ENCODE peak calls at places on chromosomes 1 and 21, in five cellular contexts. One of them, this sample, is unnamed.

GRCh38 chr1:223657978-223658377 is 7.5 kb downstream of the CAPN8 start:
- DNase-seq in GM19239: no peak
- DNase-seq in kidney epithelial cell: no peak
- DNase-seq in left lung: no peak
- DNase-seq in brain pericyte: no peak
- DNase-seq in this sample: no peak

GRCh38 chr1:20355828-20356735 is 65.4 kb downstream of the VWA5B1 start:
- DNase-seq in GM19239: no peak
- DNase-seq in kidney epithelial cell: no peak
- DNase-seq in left lung: no peak
- DNase-seq in brain pericyte: no peak
- DNase-seq in this sample: no peak

GRCh38 chr1:221522440-221523050 is 219.3 kb downstream of the DUSP10 start:
- DNase-seq in GM19239: no peak
- DNase-seq in kidney epithelial cell: no peak
- DNase-seq in left lung: no peak
- DNase-seq in brain pericyte: no peak
- DNase-seq in this sample: no peak

GRCh38 chr1:19250629-19251304 is 557 bp downstream of the EMC1 start:
- DNase-seq in GM19239: no peak
- DNase-seq in kidney epithelial cell: no peak
- DNase-seq in left lung: no peak
- DNase-seq in brain pericyte: no peak
- DNase-seq in this sample: no peak

GRCh38 chr21:17519965-17520364 is 7.1 kb downstream of the CXADR start:
- DNase-seq in GM19239: no peak
- DNase-seq in kidney epithelial cell: no peak
- DNase-seq in left lung: no peak
- DNase-seq in brain pericyte: no peak
- DNase-seq in this sample: no peak

GRCh38 chr1:2311184-2312032 is 79.9 kb downstream of the MORN1 start:
- DNase-seq in GM19239: peak; percentile 64
- DNase-seq in kidney epithelial cell: no peak
- DNase-seq in left lung: no peak
- DNase-seq in brain pericyte: no peak
- DNase-seq in this sample: peak; percentile 75

GRCh38 chr21:37631319-37632117 is 264.9 kb downstream of the DYRK1A start:
- DNase-seq in GM19239: no peak
- DNase-seq in kidney epithelial cell: peak; percentile 18
- DNase-seq in left lung: no peak
- DNase-seq in brain pericyte: no peak
- DNase-seq in this sample: no peak

GRCh38 chr1:89907669-89908293 is 86.9 kb downstream of the LRRC8D start:
- DNase-seq in GM19239: no peak
- DNase-seq in kidney epithelial cell: no peak
- DNase-seq in left lung: no peak
- DNase-seq in brain pericyte: no peak
- DNase-seq in this sample: no peak

GRCh38 chr1:41366428-41367101 is 5.3 kb downstream of the FOXO6 start:
- DNase-seq in GM19239: no peak
- DNase-seq in kidney epithelial cell: no peak
- DNase-seq in left lung: no peak
- DNase-seq in brain pericyte: no peak
- DNase-seq in this sample: no peak

GRCh38 chr1:178495158-178495557 is 1.6 kb downstream of the CLEC20A start:
- DNase-seq in GM19239: no peak
- DNase-seq in kidney epithelial cell: no peak
- DNase-seq in left lung: no peak
- DNase-seq in brain pericyte: no peak
- DNase-seq in this sample: no peak

GRCh38 chr1:234724517-234725176 is 114.7 kb upstream of the IRF2BP2 start:
- DNase-seq in GM19239: no peak
- DNase-seq in kidney epithelial cell: no peak
- DNase-seq in left lung: peak; percentile 76
- DNase-seq in brain pericyte: no peak
- DNase-seq in this sample: no peak